ENCODE peak calls at places on chromosomes 11 and 22, in six cellular contexts. N is SJSA1; G is A549; B is CD8-positive, alpha-beta memory T cell; Z is SK-N-SH; W is mammary epithelial cell. L is an unnamed sample.
A peak's percentile ranks its signal among the peaks of the same experiment; 100 is the strongest.

GRCh38 chr11:6431861-6432260 is 8.9 kb downstream of the HPX start:
- DNase-seq in N (peak; percentile 61), G (peak; percentile 48), B (no peak), Z (no peak), W (peak; percentile 86), L (no peak)

GRCh38 chr22:47408409-47408808 is 646.0 kb downstream of the TBC1D22A start:
- DNase-seq in N (no peak), G (no peak), B (no peak), Z (no peak), W (no peak), L (no peak)

GRCh38 chr11:45652781-45653180 is 12.6 kb downstream of the CHST1 start:
- DNase-seq in N (peak; percentile 39), G (no peak), B (no peak), Z (no peak), W (peak; percentile 39), L (no peak)

GRCh38 chr11:77175869-77176539 is 48.0 kb downstream of the MYO7A start:
- DNase-seq in N (no peak), G (no peak), B (no peak), Z (no peak), W (no peak), L (peak; percentile 32)

GRCh38 chr11:117210620-117211019 is 11.4 kb downstream of the TAGLN start:
- DNase-seq in N (no peak), G (no peak), B (no peak), Z (no peak), W (no peak), L (no peak)

GRCh38 chr11:63791495-63792167 is 21.6 kb upstream of the SPINDOC start:
- DNase-seq in N (no peak), G (no peak), B (no peak), Z (no peak), W (no peak), L (no peak)

GRCh38 chr11:96426356-96427103 is 36.7 kb downstream of the JRKL start:
- DNase-seq in N (no peak), G (peak; percentile 10), B (no peak), Z (peak; percentile 64), W (peak; percentile 12), L (no peak)

GRCh38 chr22:46546466-46547178 is 9.2 kb upstream of the CELSR1 start:
- DNase-seq in N (peak; percentile 67), G (no peak), B (no peak), Z (no peak), W (peak; percentile 36), L (no peak)

GRCh38 chr11:74909812-74910211 is 39.1 kb downstream of the XRRA1 start:
- DNase-seq in N (no peak), G (no peak), B (no peak), Z (no peak), W (no peak), L (no peak)

GRCh38 chr22:21943571-21944448 is 8.8 kb downstream of the PPM1F start:
- DNase-seq in N (no peak), G (no peak), B (no peak), Z (no peak), W (no peak), L (no peak)

GRCh38 chr11:19890308-19890707 is 177.7 kb downstream of the NAV2 start:
- DNase-seq in N (peak; percentile 35), G (no peak), B (no peak), Z (no peak), W (peak; percentile 64), L (no peak)

GRCh38 chr22:35384567-35384966 is 3.7 kb downstream of the HMOX1 start:
- DNase-seq in N (no peak), G (no peak), B (no peak), Z (no peak), W (no peak), L (no peak)

GRCh38 chr11:45405916-45406670 is 120.0 kb upstream of the SYT13 start:
- DNase-seq in N (no peak), G (no peak), B (no peak), Z (no peak), W (no peak), L (no peak)

GRCh38 chr11:121669422-121669821 is 216.7 kb upstream of the SORL1-AS1 start:
- DNase-seq in N (no peak), G (no peak), B (no peak), Z (no peak), W (no peak), L (no peak)

GRCh38 chr11:30254307-30255298 is 23.8 kb downstream of the FSHB start:
- DNase-seq in N (no peak), G (no peak), B (no peak), Z (no peak), W (no peak), L (no peak)

GRCh38 chr11:20355221-20356219 is 8.0 kb upstream of the HTATIP2 start:
- DNase-seq in N (no peak), G (peak; percentile 52), B (peak; percentile 12), Z (peak; percentile 56), W (peak; percentile 42), L (no peak)

GRCh38 chr11:128789497-128790080 is 77.5 kb downstream of the KCNJ1 start:
- DNase-seq in N (no peak), G (no peak), B (no peak), Z (no peak), W (no peak), L (no peak)

DNA sequence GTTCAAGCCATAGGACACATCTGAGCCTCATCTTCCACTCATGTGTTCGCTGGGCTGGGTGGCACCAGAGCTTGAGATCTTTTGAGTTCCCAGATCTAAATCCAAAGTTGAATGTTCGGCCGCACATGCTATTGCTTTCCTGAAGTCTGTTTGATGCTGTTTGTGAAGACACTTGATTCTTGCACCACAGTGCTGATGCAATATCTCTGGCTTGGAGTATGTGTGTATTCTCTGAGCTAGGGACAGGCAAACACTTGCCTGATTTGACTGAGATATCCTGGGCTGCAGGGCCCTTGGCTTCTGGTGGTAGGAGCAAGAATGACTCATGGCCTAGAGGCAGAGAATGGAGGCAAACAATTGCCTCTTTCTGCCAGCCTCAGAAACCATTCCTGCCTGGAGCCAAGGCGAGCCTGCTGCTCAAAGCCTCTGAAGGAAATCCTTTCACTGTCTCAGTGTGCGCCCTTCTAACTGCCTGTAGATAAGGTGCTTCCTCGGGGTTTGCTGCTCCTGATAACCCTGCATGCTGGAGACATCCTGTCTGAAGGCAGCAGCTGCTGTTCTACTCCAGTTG is 73.0 kb downstream of the CYB5R2 start:
- DNase-seq in N (no peak), G (peak; percentile 22), B (no peak), Z (no peak), W (peak; percentile 99), L (peak; percentile 80)
- H3K27ac ChIP-seq in N (no peak overlapping the region), G (peak overlapping the region; percentile 76), B (no peak overlapping the region), Z (no peak overlapping the region), W (peak overlapping the region; percentile 69), L (peak overlapping the region; percentile 82)

DNA sequence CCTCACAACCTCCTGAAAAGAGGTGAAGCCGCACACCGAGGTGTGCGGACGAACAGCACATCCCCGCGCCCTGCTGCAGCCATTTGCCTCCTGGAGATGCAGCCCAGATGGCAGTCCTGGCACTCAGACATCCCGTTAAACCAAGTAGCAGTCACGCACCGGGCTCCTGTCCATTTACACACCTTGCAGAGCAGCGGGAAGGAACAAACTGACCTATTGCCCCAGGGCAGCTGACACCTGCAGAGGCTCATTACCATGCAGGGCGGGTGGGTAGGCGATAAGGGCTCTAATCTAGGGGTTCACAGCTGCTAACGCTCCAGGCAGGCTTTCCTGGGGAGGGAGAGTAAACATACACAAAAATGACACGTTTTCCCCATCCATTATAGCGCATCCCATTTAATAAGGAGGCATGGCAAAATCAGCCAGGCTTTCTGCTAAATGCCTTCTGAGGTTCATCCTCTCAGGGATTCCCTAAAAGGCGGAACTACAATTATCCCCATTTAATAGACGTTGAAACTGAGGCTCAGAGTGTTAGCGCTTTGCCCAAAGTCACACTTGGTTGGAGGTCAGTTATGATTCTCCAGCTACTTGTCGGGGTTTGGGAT is 788 bp upstream of the EHBP1L1 start:
- DNase-seq in N (peak; percentile 58), G (no peak), B (no peak), Z (no peak), W (no peak), L (peak; percentile 82)
- H3K27ac ChIP-seq in N (peak overlapping the region; percentile 8), G (peak overlapping the region; percentile 92), B (peak overlapping the region; percentile 76), Z (peak overlapping the region; percentile 81), W (no peak overlapping the region), L (peak overlapping the region; percentile 100)

DNA sequence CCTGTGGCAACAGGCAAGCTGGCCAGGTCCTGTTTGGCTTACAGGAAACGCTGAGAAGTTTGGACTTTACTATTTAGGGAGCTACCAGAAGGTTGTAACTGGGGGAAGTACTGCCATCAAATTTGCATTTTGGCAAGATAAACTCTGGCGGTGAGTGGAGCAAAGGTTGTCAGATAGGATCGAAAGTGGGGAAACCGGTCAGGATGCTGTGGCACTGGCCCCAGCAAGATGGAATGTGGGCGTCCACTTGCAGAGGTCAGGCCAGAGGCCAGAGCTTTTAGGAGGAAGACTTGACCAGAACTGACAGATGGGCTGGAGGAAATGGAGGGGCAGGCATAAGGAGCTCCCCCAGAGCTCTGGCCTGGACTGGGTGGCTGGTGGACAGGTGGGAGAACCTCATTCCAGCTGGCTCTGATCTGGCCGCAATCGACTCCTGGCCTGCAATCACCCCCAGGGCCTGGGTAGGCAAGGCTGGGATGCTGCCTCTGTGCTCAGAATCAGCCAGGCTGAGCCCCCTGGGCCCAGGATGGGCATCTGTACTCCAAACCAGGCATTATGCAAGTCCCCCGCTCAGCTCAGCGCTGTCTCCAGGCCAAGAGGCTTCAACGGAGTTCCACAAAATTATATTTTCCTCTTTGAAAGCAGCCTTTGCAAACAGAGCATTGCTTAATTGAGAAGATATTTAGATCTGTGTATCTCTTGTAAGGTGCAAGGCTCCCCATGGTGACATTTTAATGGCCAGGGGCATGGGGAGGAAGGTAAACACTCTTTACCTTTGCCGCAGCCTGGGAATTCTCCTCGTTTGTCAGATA is 178.3 kb upstream of the NECTIN1 start:
- DNase-seq in N (no peak), G (no peak), B (no peak), Z (peak; percentile 71), W (no peak), L (no peak)
- H3K27ac ChIP-seq in N (no peak overlapping the region), G (no peak overlapping the region), B (no peak overlapping the region), Z (peak overlapping the region; percentile 99), W (no peak overlapping the region), L (no peak overlapping the region)

DNA sequence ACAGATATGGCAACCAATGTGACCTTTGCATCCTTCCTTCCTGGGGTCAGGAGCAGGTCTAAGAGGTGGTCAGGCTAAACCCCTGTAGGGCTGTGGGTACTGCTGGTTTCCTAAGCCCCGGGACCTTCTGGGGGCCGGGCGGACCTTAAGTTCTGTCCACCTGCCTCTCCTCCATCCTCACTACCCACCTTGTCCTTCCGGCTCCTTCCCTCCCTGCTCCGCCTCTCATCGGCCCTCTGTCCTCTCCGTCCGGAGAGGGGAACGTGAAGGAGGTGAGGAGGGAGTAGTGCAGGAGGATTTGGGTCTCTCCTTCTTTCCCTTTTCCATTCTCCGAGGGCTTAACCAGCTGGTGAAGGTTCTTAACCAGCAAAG is 28.3 kb upstream of the PARVB start:
- DNase-seq in N (no peak), G (no peak), B (no peak), Z (no peak), W (no peak), L (no peak)
- H3K27ac ChIP-seq in N (no peak overlapping the region), G (no peak overlapping the region), B (peak overlapping the region; percentile 65), Z (no peak overlapping the region), W (no peak overlapping the region), L (peak overlapping the region; percentile 85)